ENCODE peak calls at places on chromosome 17, in five cellular contexts. Z is heart right ventricle, M is left ventricle myocardium inferior, E is ovary, T is stomach. D is an unnamed sample. For H3K36me3, the result is how much of the 10 kb centered on the place peaks cover.

GRCh38 chr17:3557768-3558583 is at the start of gene TRPV3:
- DNase-seq in Z (no peak), M (no peak), E (peak), T (peak), D (peak)

GRCh38 chr17:75404739-75405364 is 626 bp downstream of the GRB2 start:
- DNase-seq in Z (peak), M (peak), E (no peak), T (peak), D (peak)

GRCh38 chr17:38456031-38456815 is 28.0 kb downstream of the ARHGAP23 start:
- DNase-seq in Z (no peak), M (no peak), E (no peak), T (no peak), D (no peak)

GRCh38 chr17:15503731-15504130 is 36.3 kb upstream of the CDRT4 start:
- DNase-seq in Z (no peak), M (no peak), E (no peak), T (no peak), D (no peak)

GRCh38 chr17:58352843-58353719 is 1.1 kb upstream of the SUPT4H1 start:
- DNase-seq in Z (peak), M (no peak), E (no peak), T (no peak), D (peak)

GRCh38 chr17:73151888-73152633 is 12.7 kb upstream of the SSTR2 start:
- DNase-seq in Z (no peak), M (no peak), E (no peak), T (no peak), D (no peak)

GRCh38 chr17:37671813-37672544 is 28.7 kb upstream of the DDX52 start:
- DNase-seq in Z (no peak), M (no peak), E (no peak), T (no peak), D (no peak)

GRCh38 chr17:73011016-73011486 is 81.4 kb downstream of the SLC39A11 start:
- DNase-seq in Z (no peak), M (no peak), E (no peak), T (no peak), D (no peak)

GRCh38 chr17:50035930-50036329 is 20.0 kb upstream of the ITGA3 start:
- DNase-seq in Z (no peak), M (no peak), E (no peak), T (no peak), D (no peak)

GRCh38 chr17:9414471-9414870 is 161.1 kb downstream of the STX8 start:
- DNase-seq in Z (no peak), M (no peak), E (no peak), T (no peak), D (peak)

GRCh38 chr17:45225964-45226530 is 4.4 kb downstream of the FMNL1 start:
- DNase-seq in Z (peak), M (peak), E (no peak), T (peak), D (peak)

GRCh38 chr17:44255915-44256314 is 12.0 kb downstream of the SLC4A1 start:
- DNase-seq in Z (no peak), M (no peak), E (no peak), T (no peak), D (no peak)

GRCh38 chr17:65290041-65290440 is 152.9 kb downstream of the RGS9 start:
- DNase-seq in Z (no peak), M (no peak), E (no peak), T (no peak), D (no peak)

GRCh38 chr17:14014647-14015046 is 54.7 kb upstream of the COX10 start:
- DNase-seq in Z (no peak), M (no peak), E (no peak), T (no peak), D (no peak)

GRCh38 chr17:1972429-1973160 is 52.5 kb downstream of the RTN4RL1 start:
- DNase-seq in Z (peak), M (peak), E (no peak), T (no peak), D (no peak)

GRCh38 chr17:42680331-42680808 is 1.3 kb downstream of the CCR10 start:
- DNase-seq in Z (peak), M (no peak), E (no peak), T (no peak), D (peak)

GRCh38 chr17:80116276-80116922 is 15.0 kb downstream of the GAA start:
- DNase-seq in Z (no peak), M (no peak), E (no peak), T (no peak), D (no peak)

GRCh38 chr17:82924812-82925211 is 85.0 kb upstream of the ZNF750 start:
- DNase-seq in Z (no peak), M (no peak), E (no peak), T (no peak), D (no peak)
- TF ChIP-seq CTCF in Z (no peak), M (no peak), E (no peak), T (no peak), D (no peak)

GRCh38 chr17:70033165-70033564 is 41.9 kb upstream of the KCNJ16 start:
- DNase-seq in Z (no peak), M (no peak), E (no peak), T (no peak), D (no peak)
- H3K4me3 ChIP-seq in Z (no peak), M (no peak), E (no peak), T (no peak), D (no peak)

GRCh38 chr17:28881533-28882056 is 15.9 kb downstream of the FLOT2 start:
- DNase-seq in Z (no peak), M (no peak), E (no peak), T (no peak), D (no peak)

GRCh38 chr17:28878981-28879380 is 18.6 kb downstream of the FLOT2 start:
- DNase-seq in Z (no peak), M (no peak), E (no peak), T (peak), D (no peak)

GRCh38 chr17:28879886-28880571 is 17.5 kb downstream of the FLOT2 start:
- DNase-seq in Z (no peak), M (no peak), E (no peak), T (no peak), D (no peak)

GRCh38 chr17:28882154-28882895 is 15.2 kb downstream of the FLOT2 start:
- DNase-seq in Z (no peak), M (no peak), E (no peak), T (no peak), D (no peak)

GRCh38 chr17:28880572-28880945 is 17.0 kb downstream of the FLOT2 start:
- DNase-seq in Z (no peak), M (no peak), E (no peak), T (no peak), D (no peak)
- H3K36me3 ChIP-seq in Z (half or more), M (half or more), E (under half), T (half or more), D (under half)

GRCh38 chr17:12667299-12667958 is 1.7 kb downstream of the MYOCD start:
- DNase-seq in Z (peak), M (no peak), E (peak), T (no peak), D (peak)
- TF ChIP-seq CTCF in Z (peak), M (peak), E (peak), T (peak), D (peak)

D was measured in GM06990.